ENCODE peak calls at places on chromosomes 4 and X, in seven cellular contexts. One of them, this sample, is unnamed.

GRCh38 chr4:186471441-186471840 is 83.9 kb downstream of the MTNR1A start:
- DNase-seq in HT1080: no peak
- DNase-seq in RKO: no peak
- DNase-seq in ACHN: no peak
- DNase-seq in fibroblast of mammary gland: no peak
- DNase-seq in activated T-cell treated with anti-CD3 and anti-CD28 coated beads, Interleukin-2, amount 50 U/mL, for 1 hour: no peak
- DNase-seq in substantia nigra: no peak
- DNase-seq in this sample: no peak

GRCh38 chrX:119093991-119094741 is 21.4 kb downstream of the CT47C1 start:
- DNase-seq in activated T-cell treated with anti-CD3 and anti-CD28 coated beads, Interleukin-2, amount 50 U/mL, for 1 hour: no peak
- DNase-seq in ACHN: no peak
- DNase-seq in RKO: no peak
- DNase-seq in fibroblast of mammary gland: peak; percentile 61
- DNase-seq in HT1080: no peak
- DNase-seq in substantia nigra: no peak
- DNase-seq in this sample: no peak

GRCh38 chrX:153474718-153475117 is 4.3 kb upstream of the HAUS7 start:
- DNase-seq in substantia nigra: no peak
- DNase-seq in HT1080: no peak
- DNase-seq in activated T-cell treated with anti-CD3 and anti-CD28 coated beads, Interleukin-2, amount 50 U/mL, for 1 hour: peak; percentile 60
- DNase-seq in RKO: no peak
- DNase-seq in fibroblast of mammary gland: peak; percentile 51
- DNase-seq in ACHN: peak; percentile 12
- DNase-seq in this sample: peak; percentile 38

GRCh38 chr4:147924604-147925412 is 192.9 kb downstream of the ARHGAP10 start:
- DNase-seq in fibroblast of mammary gland: peak; percentile 25
- DNase-seq in RKO: peak; percentile 8
- DNase-seq in HT1080: peak; percentile 15
- DNase-seq in substantia nigra: no peak
- DNase-seq in activated T-cell treated with anti-CD3 and anti-CD28 coated beads, Interleukin-2, amount 50 U/mL, for 1 hour: no peak
- DNase-seq in ACHN: peak; percentile 37
- DNase-seq in this sample: peak; percentile 42

GRCh38 chrX:120791013-120791643 is 84.5 kb downstream of the CT47B1 start:
- DNase-seq in activated T-cell treated with anti-CD3 and anti-CD28 coated beads, Interleukin-2, amount 50 U/mL, for 1 hour: no peak
- DNase-seq in RKO: peak; percentile 57
- DNase-seq in substantia nigra: no peak
- DNase-seq in fibroblast of mammary gland: peak; percentile 87
- DNase-seq in HT1080: peak; percentile 81
- DNase-seq in ACHN: peak; percentile 17
- DNase-seq in this sample: peak; percentile 18

GRCh38 chr4:16026155-16026761 is 57.6 kb downstream of the PROM1 start:
- DNase-seq in activated T-cell treated with anti-CD3 and anti-CD28 coated beads, Interleukin-2, amount 50 U/mL, for 1 hour: no peak
- DNase-seq in fibroblast of mammary gland: peak; percentile 69
- DNase-seq in ACHN: peak; percentile 48
- DNase-seq in HT1080: peak; percentile 28
- DNase-seq in substantia nigra: no peak
- DNase-seq in RKO: peak; percentile 62
- DNase-seq in this sample: peak; percentile 50

GRCh38 chr4:115233600-115233999 is 120.2 kb upstream of the NDST4 start:
- DNase-seq in RKO: no peak
- DNase-seq in fibroblast of mammary gland: no peak
- DNase-seq in ACHN: no peak
- DNase-seq in HT1080: no peak
- DNase-seq in activated T-cell treated with anti-CD3 and anti-CD28 coated beads, Interleukin-2, amount 50 U/mL, for 1 hour: no peak
- DNase-seq in substantia nigra: no peak
- DNase-seq in this sample: no peak

GRCh38 chr4:184110452-184110851 is 107.2 kb downstream of the ENPP6 start:
- DNase-seq in fibroblast of mammary gland: no peak
- DNase-seq in HT1080: no peak
- DNase-seq in substantia nigra: no peak
- DNase-seq in activated T-cell treated with anti-CD3 and anti-CD28 coated beads, Interleukin-2, amount 50 U/mL, for 1 hour: no peak
- DNase-seq in ACHN: no peak
- DNase-seq in RKO: no peak
- DNase-seq in this sample: no peak

GRCh38 chr4:17552427-17552826 is 24.6 kb upstream of the LAP3 start:
- DNase-seq in ACHN: no peak
- DNase-seq in activated T-cell treated with anti-CD3 and anti-CD28 coated beads, Interleukin-2, amount 50 U/mL, for 1 hour: no peak
- DNase-seq in substantia nigra: no peak
- DNase-seq in HT1080: no peak
- DNase-seq in RKO: no peak
- DNase-seq in fibroblast of mammary gland: no peak
- DNase-seq in this sample: no peak

GRCh38 chr4:147760176-147760575 is 28.3 kb downstream of the ARHGAP10 start:
- DNase-seq in fibroblast of mammary gland: no peak
- DNase-seq in substantia nigra: no peak
- DNase-seq in HT1080: no peak
- DNase-seq in RKO: no peak
- DNase-seq in ACHN: no peak
- DNase-seq in activated T-cell treated with anti-CD3 and anti-CD28 coated beads, Interleukin-2, amount 50 U/mL, for 1 hour: no peak
- DNase-seq in this sample: no peak

GRCh38 chrX:131762802-131763234 is 218.9 kb downstream of the OR13H1 start:
- DNase-seq in fibroblast of mammary gland: peak; percentile 78
- DNase-seq in ACHN: no peak
- DNase-seq in RKO: no peak
- DNase-seq in HT1080: no peak
- DNase-seq in substantia nigra: no peak
- DNase-seq in activated T-cell treated with anti-CD3 and anti-CD28 coated beads, Interleukin-2, amount 50 U/mL, for 1 hour: peak; percentile 51
- DNase-seq in this sample: peak; percentile 78

GRCh38 chr4:156496797-156497196 is 474.8 kb downstream of the PDGFC start:
- DNase-seq in ACHN: no peak
- DNase-seq in substantia nigra: no peak
- DNase-seq in fibroblast of mammary gland: peak; percentile 68
- DNase-seq in activated T-cell treated with anti-CD3 and anti-CD28 coated beads, Interleukin-2, amount 50 U/mL, for 1 hour: no peak
- DNase-seq in RKO: no peak
- DNase-seq in HT1080: no peak
- DNase-seq in this sample: no peak

GRCh38 chrX:19839770-19840254 is 47.6 kb downstream of the SH3KBP1 start:
- DNase-seq in ACHN: no peak
- DNase-seq in fibroblast of mammary gland: no peak
- DNase-seq in substantia nigra: no peak
- DNase-seq in activated T-cell treated with anti-CD3 and anti-CD28 coated beads, Interleukin-2, amount 50 U/mL, for 1 hour: no peak
- DNase-seq in RKO: no peak
- DNase-seq in HT1080: peak; percentile 83
- DNase-seq in this sample: no peak

GRCh38 chrX:308821-309520 is 9.6 kb downstream of the GTPBP6 start:
- DNase-seq in activated T-cell treated with anti-CD3 and anti-CD28 coated beads, Interleukin-2, amount 50 U/mL, for 1 hour: no peak
- DNase-seq in HT1080: no peak
- DNase-seq in RKO: no peak
- DNase-seq in substantia nigra: no peak
- DNase-seq in ACHN: no peak
- DNase-seq in fibroblast of mammary gland: no peak
- DNase-seq in this sample: no peak

GRCh38 chr4:89829470-89830138 is 7.4 kb downstream of the SNCA start:
- DNase-seq in RKO: no peak
- DNase-seq in fibroblast of mammary gland: peak; percentile 4
- DNase-seq in HT1080: peak; percentile 21
- DNase-seq in ACHN: no peak
- DNase-seq in activated T-cell treated with anti-CD3 and anti-CD28 coated beads, Interleukin-2, amount 50 U/mL, for 1 hour: no peak
- DNase-seq in substantia nigra: no peak
- DNase-seq in this sample: no peak

GRCh38 chrX:41332408-41332987 is 1.5 kb upstream of the DDX3X start:
- DNase-seq in RKO: peak; percentile 62
- DNase-seq in activated T-cell treated with anti-CD3 and anti-CD28 coated beads, Interleukin-2, amount 50 U/mL, for 1 hour: no peak
- DNase-seq in substantia nigra: peak; percentile 9
- DNase-seq in fibroblast of mammary gland: no peak
- DNase-seq in HT1080: peak; percentile 29
- DNase-seq in ACHN: no peak
- DNase-seq in this sample: peak; percentile 48

GRCh38 chr4:73836373-73837269 is at the start of gene CXCL6:
- DNase-seq in HT1080: no peak
- DNase-seq in ACHN: no peak
- DNase-seq in fibroblast of mammary gland: no peak
- DNase-seq in activated T-cell treated with anti-CD3 and anti-CD28 coated beads, Interleukin-2, amount 50 U/mL, for 1 hour: no peak
- DNase-seq in substantia nigra: no peak
- DNase-seq in RKO: no peak
- DNase-seq in this sample: peak; percentile 36

This sample was measured in colonic mucosa.